ENCODE peak calls at places on chromosomes 4 and X, in four cellular contexts. I, U, Z and P are unnamed samples. For H3K9me3, the result is how much of the 10 kb centered on the place peaks cover.

GRCh38 chr4:74308215-74308614 is at the start of gene EPGN:
- DNase-seq in U (no peak), I (no peak), Z (no peak), P (no peak)

GRCh38 chr4:173698557-173699262 is 168.7 kb upstream of the HAND2 start:
- DNase-seq in U (no peak), Z (no peak), I (no peak), P (no peak)

GRCh38 chrX:17617794-17618193 is 119.5 kb upstream of the SCML1 start:
- DNase-seq in Z (no peak), U (peak), I (no peak), P (no peak)

GRCh38 chrX:9807355-9808182 is 21.3 kb downstream of the SHROOM2 start:
- DNase-seq in I (no peak), Z (no peak), U (no peak), P (no peak)

GRCh38 chr4:70793626-70794025 is 46.1 kb downstream of the GRSF1 start:
- DNase-seq in I (no peak), Z (no peak), U (no peak), P (no peak)

GRCh38 chr4:108157655-108158054 is 11.1 kb downstream of the LEF1 start:
- DNase-seq in U (no peak), I (no peak), Z (no peak), P (no peak)

GRCh38 chrX:154019061-154019621 is 561 bp downstream of the IRAK1 start:
- DNase-seq in Z (no peak), U (no peak), I (no peak), P (peak)

GRCh38 chr4:85209161-85209560 is 242.7 kb upstream of the WDFY3 start:
- DNase-seq in U (no peak), Z (no peak), I (no peak), P (no peak)

GRCh38 chr4:113951263-113951662 is 28.2 kb downstream of the ARSJ start:
- DNase-seq in Z (no peak), U (peak), I (no peak), P (no peak)

GRCh38 chrX:41616935-41617334 is 71.8 kb upstream of the GPR34 start:
- DNase-seq in U (no peak), Z (no peak), I (no peak), P (no peak)

GRCh38 chr4:168832746-168833575 is 177.1 kb downstream of the CBR4 start:
- DNase-seq in Z (peak), U (no peak), I (no peak), P (peak)

DNA sequence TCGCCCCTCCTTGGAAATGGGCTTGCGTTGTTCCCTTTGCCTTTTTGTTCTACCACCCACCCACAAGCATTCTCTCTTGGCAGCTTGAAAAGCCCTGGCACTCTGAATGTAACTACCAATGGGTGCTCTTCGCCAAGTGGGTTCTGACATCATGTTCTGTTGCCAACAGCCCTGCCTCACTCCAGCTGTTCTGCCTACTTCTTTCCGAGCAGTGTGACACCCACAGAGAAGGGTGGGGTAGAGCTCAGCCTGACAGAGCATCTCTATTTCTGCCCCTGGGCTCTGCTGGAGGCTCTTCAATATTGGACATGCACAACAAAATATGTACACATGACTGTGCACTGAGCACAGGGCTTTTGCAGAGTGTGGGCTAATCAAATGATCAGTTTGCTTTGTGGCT is 15.6 kb upstream of the EXOSC9 start:
- DNase-seq in I (no peak), Z (no peak), U (peak), P (no peak)
- H3K27ac ChIP-seq in I (no peak), Z (peak), U (peak), P (no peak)

GRCh38 chr4:174882317-174882992 is 35.7 kb upstream of the ADAM29 start:
- DNase-seq in I (no peak), Z (no peak), U (no peak), P (no peak)
- H3K9me3 ChIP-seq in I (under half), Z (under half), U (under half), P (under half)

DNA sequence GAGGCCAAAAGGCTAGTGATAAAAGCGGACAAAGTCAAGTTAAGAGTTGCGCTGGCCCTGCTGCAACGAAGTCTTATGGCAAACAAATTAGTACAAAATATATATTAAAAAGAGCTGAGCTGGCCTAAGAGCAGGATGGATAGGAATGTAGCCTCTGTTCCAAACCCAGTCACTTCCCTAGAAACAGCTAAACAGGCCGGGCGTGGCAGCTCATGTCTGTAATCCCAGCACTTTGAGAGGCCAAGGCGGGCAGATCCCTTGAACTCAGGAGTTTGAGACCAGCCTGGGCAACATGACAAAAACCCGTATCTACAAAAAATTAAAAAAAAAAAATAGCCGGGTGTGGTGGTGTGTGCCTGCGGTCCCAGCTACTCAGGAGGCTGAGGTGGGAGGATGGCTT is 32.4 kb upstream of the UGDH start:
- DNase-seq in Z (no peak), I (no peak), U (no peak), P (no peak)
- H3K27ac ChIP-seq in Z (no peak), I (peak), U (no peak), P (no peak)

DNA sequence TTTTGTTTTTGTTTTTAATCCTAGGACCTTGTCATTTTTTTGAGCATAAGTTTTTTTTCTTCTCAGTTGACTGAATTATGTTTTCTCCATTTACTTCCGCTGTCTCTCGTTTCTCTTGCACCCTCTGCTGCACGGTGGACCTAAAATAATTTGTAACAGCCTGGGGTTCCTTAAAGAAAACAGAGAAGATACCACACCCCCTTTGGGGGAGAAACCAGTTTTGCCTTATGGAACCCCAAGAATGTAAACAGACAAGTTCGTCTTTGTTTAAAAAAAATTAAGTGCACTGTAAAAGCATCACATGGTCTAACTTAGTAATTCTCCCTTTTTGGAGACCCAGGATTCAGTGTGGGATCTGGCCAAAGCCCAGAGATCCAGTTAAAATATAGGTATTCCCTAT is 32.8 kb upstream of the MAGEA4 start:
- DNase-seq in Z (no peak), I (no peak), U (no peak), P (no peak)
- H3K9me3 ChIP-seq in Z (under half), I (under half), U (under half), P (under half)